ENCODE peak calls at places on chromosome 21, in seven cellular contexts. One of them, this sample, is unnamed.

GRCh38 chr21:36202721-36203602 is 46.3 kb downstream of the DOP1B start:
- DNase-seq in amniotic stem cell: no peak
- DNase-seq in activated naive CD8-positive, alpha-beta T cell treated with anti-CD3 and anti-CD28 coated beads, Interleukin-2, amount 10 ng/mL, durations not matched to agents 7 days and 5 days: no peak
- DNase-seq in choroid plexus epithelial cell: no peak
- DNase-seq in activated naive CD4-positive, alpha-beta T cell treated with anti-CD3 and anti-CD28 coated beads, Interleukin-2, amount 10 ng/mL, durations not matched to agents 7 days and 5 days: no peak
- DNase-seq in GM19239: no peak
- DNase-seq in GM12892: no peak
- DNase-seq in this sample: no peak

GRCh38 chr21:42234464-42235241 is 15.7 kb downstream of the ABCG1 start:
- DNase-seq in GM19239: peak
- DNase-seq in choroid plexus epithelial cell: peak
- DNase-seq in GM12892: peak
- DNase-seq in activated naive CD4-positive, alpha-beta T cell treated with anti-CD3 and anti-CD28 coated beads, Interleukin-2, amount 10 ng/mL, durations not matched to agents 7 days and 5 days: peak
- DNase-seq in activated naive CD8-positive, alpha-beta T cell treated with anti-CD3 and anti-CD28 coated beads, Interleukin-2, amount 10 ng/mL, durations not matched to agents 7 days and 5 days: peak
- DNase-seq in amniotic stem cell: no peak
- DNase-seq in this sample: peak

GRCh38 chr21:38503588-38503987 is 5.3 kb upstream of the ERG start:
- DNase-seq in amniotic stem cell: no peak
- DNase-seq in choroid plexus epithelial cell: peak
- DNase-seq in GM19239: no peak
- DNase-seq in activated naive CD4-positive, alpha-beta T cell treated with anti-CD3 and anti-CD28 coated beads, Interleukin-2, amount 10 ng/mL, durations not matched to agents 7 days and 5 days: no peak
- DNase-seq in activated naive CD8-positive, alpha-beta T cell treated with anti-CD3 and anti-CD28 coated beads, Interleukin-2, amount 10 ng/mL, durations not matched to agents 7 days and 5 days: no peak
- DNase-seq in GM12892: no peak
- DNase-seq in this sample: no peak

GRCh38 chr21:14080764-14081096 is 130.0 kb downstream of the LIPI start:
- DNase-seq in choroid plexus epithelial cell: no peak
- DNase-seq in activated naive CD8-positive, alpha-beta T cell treated with anti-CD3 and anti-CD28 coated beads, Interleukin-2, amount 10 ng/mL, durations not matched to agents 7 days and 5 days: no peak
- DNase-seq in GM19239: no peak
- DNase-seq in GM12892: no peak
- DNase-seq in activated naive CD4-positive, alpha-beta T cell treated with anti-CD3 and anti-CD28 coated beads, Interleukin-2, amount 10 ng/mL, durations not matched to agents 7 days and 5 days: no peak
- DNase-seq in amniotic stem cell: no peak
- DNase-seq in this sample: no peak

GRCh38 chr21:38990424-38990794 is 184.7 kb downstream of the ETS2 start:
- DNase-seq in choroid plexus epithelial cell: no peak
- DNase-seq in GM12892: no peak
- DNase-seq in activated naive CD8-positive, alpha-beta T cell treated with anti-CD3 and anti-CD28 coated beads, Interleukin-2, amount 10 ng/mL, durations not matched to agents 7 days and 5 days: no peak
- DNase-seq in amniotic stem cell: no peak
- DNase-seq in GM19239: no peak
- DNase-seq in activated naive CD4-positive, alpha-beta T cell treated with anti-CD3 and anti-CD28 coated beads, Interleukin-2, amount 10 ng/mL, durations not matched to agents 7 days and 5 days: no peak
- DNase-seq in this sample: no peak

GRCh38 chr21:33769057-33769456 is 126.8 kb downstream of the ITSN1 start:
- DNase-seq in activated naive CD8-positive, alpha-beta T cell treated with anti-CD3 and anti-CD28 coated beads, Interleukin-2, amount 10 ng/mL, durations not matched to agents 7 days and 5 days: no peak
- DNase-seq in amniotic stem cell: no peak
- DNase-seq in activated naive CD4-positive, alpha-beta T cell treated with anti-CD3 and anti-CD28 coated beads, Interleukin-2, amount 10 ng/mL, durations not matched to agents 7 days and 5 days: no peak
- DNase-seq in GM12892: no peak
- DNase-seq in choroid plexus epithelial cell: peak
- DNase-seq in GM19239: no peak
- DNase-seq in this sample: no peak

GRCh38 chr21:27152996-27153395 is 186.1 kb upstream of the ADAMTS5 start:
- DNase-seq in GM19239: no peak
- DNase-seq in activated naive CD8-positive, alpha-beta T cell treated with anti-CD3 and anti-CD28 coated beads, Interleukin-2, amount 10 ng/mL, durations not matched to agents 7 days and 5 days: no peak
- DNase-seq in GM12892: no peak
- DNase-seq in choroid plexus epithelial cell: no peak
- DNase-seq in amniotic stem cell: no peak
- DNase-seq in activated naive CD4-positive, alpha-beta T cell treated with anti-CD3 and anti-CD28 coated beads, Interleukin-2, amount 10 ng/mL, durations not matched to agents 7 days and 5 days: no peak
- DNase-seq in this sample: no peak

GRCh38 chr21:39666026-39666425 is 53.3 kb downstream of the B3GALT5 start:
- DNase-seq in GM12892: no peak
- DNase-seq in amniotic stem cell: no peak
- DNase-seq in choroid plexus epithelial cell: no peak
- DNase-seq in activated naive CD4-positive, alpha-beta T cell treated with anti-CD3 and anti-CD28 coated beads, Interleukin-2, amount 10 ng/mL, durations not matched to agents 7 days and 5 days: no peak
- DNase-seq in GM19239: no peak
- DNase-seq in activated naive CD8-positive, alpha-beta T cell treated with anti-CD3 and anti-CD28 coated beads, Interleukin-2, amount 10 ng/mL, durations not matched to agents 7 days and 5 days: no peak
- DNase-seq in this sample: no peak

GRCh38 chr21:34227386-34227852 is 136.4 kb upstream of the KCNE2 start:
- DNase-seq in activated naive CD4-positive, alpha-beta T cell treated with anti-CD3 and anti-CD28 coated beads, Interleukin-2, amount 10 ng/mL, durations not matched to agents 7 days and 5 days: no peak
- DNase-seq in amniotic stem cell: no peak
- DNase-seq in activated naive CD8-positive, alpha-beta T cell treated with anti-CD3 and anti-CD28 coated beads, Interleukin-2, amount 10 ng/mL, durations not matched to agents 7 days and 5 days: no peak
- DNase-seq in GM12892: no peak
- DNase-seq in choroid plexus epithelial cell: peak
- DNase-seq in GM19239: no peak
- DNase-seq in this sample: no peak

GRCh38 chr21:45386728-45387371 is 18.1 kb upstream of the COL18A1 start:
- DNase-seq in GM19239: no peak
- DNase-seq in amniotic stem cell: peak
- DNase-seq in activated naive CD4-positive, alpha-beta T cell treated with anti-CD3 and anti-CD28 coated beads, Interleukin-2, amount 10 ng/mL, durations not matched to agents 7 days and 5 days: no peak
- DNase-seq in choroid plexus epithelial cell: peak
- DNase-seq in activated naive CD8-positive, alpha-beta T cell treated with anti-CD3 and anti-CD28 coated beads, Interleukin-2, amount 10 ng/mL, durations not matched to agents 7 days and 5 days: peak
- DNase-seq in GM12892: no peak
- DNase-seq in this sample: no peak

GRCh38 chr21:45768011-45768740 is 124.7 kb downstream of the PCBP3 start:
- DNase-seq in GM19239: no peak
- DNase-seq in amniotic stem cell: no peak
- DNase-seq in GM12892: no peak
- DNase-seq in choroid plexus epithelial cell: peak
- DNase-seq in activated naive CD8-positive, alpha-beta T cell treated with anti-CD3 and anti-CD28 coated beads, Interleukin-2, amount 10 ng/mL, durations not matched to agents 7 days and 5 days: no peak
- DNase-seq in activated naive CD4-positive, alpha-beta T cell treated with anti-CD3 and anti-CD28 coated beads, Interleukin-2, amount 10 ng/mL, durations not matched to agents 7 days and 5 days: no peak
- DNase-seq in this sample: peak

GRCh38 chr21:36780861-36781260 is 81.9 kb downstream of the SIM2 start:
- DNase-seq in activated naive CD8-positive, alpha-beta T cell treated with anti-CD3 and anti-CD28 coated beads, Interleukin-2, amount 10 ng/mL, durations not matched to agents 7 days and 5 days: no peak
- DNase-seq in activated naive CD4-positive, alpha-beta T cell treated with anti-CD3 and anti-CD28 coated beads, Interleukin-2, amount 10 ng/mL, durations not matched to agents 7 days and 5 days: no peak
- DNase-seq in choroid plexus epithelial cell: no peak
- DNase-seq in amniotic stem cell: no peak
- DNase-seq in GM19239: no peak
- DNase-seq in GM12892: no peak
- DNase-seq in this sample: no peak

GRCh38 chr21:42614811-42615342 is 38.5 kb upstream of the PDE9A start:
- DNase-seq in GM12892: no peak
- DNase-seq in GM19239: no peak
- DNase-seq in choroid plexus epithelial cell: no peak
- DNase-seq in activated naive CD8-positive, alpha-beta T cell treated with anti-CD3 and anti-CD28 coated beads, Interleukin-2, amount 10 ng/mL, durations not matched to agents 7 days and 5 days: peak
- DNase-seq in activated naive CD4-positive, alpha-beta T cell treated with anti-CD3 and anti-CD28 coated beads, Interleukin-2, amount 10 ng/mL, durations not matched to agents 7 days and 5 days: peak
- DNase-seq in amniotic stem cell: no peak
- DNase-seq in this sample: peak

GRCh38 chr21:16196521-16197208 is 466.9 kb downstream of the USP25 start:
- DNase-seq in activated naive CD8-positive, alpha-beta T cell treated with anti-CD3 and anti-CD28 coated beads, Interleukin-2, amount 10 ng/mL, durations not matched to agents 7 days and 5 days: no peak
- DNase-seq in amniotic stem cell: no peak
- DNase-seq in activated naive CD4-positive, alpha-beta T cell treated with anti-CD3 and anti-CD28 coated beads, Interleukin-2, amount 10 ng/mL, durations not matched to agents 7 days and 5 days: no peak
- DNase-seq in choroid plexus epithelial cell: peak
- DNase-seq in GM19239: no peak
- DNase-seq in GM12892: no peak
- DNase-seq in this sample: no peak

GRCh38 chr21:38439336-38439900 is 58.9 kb downstream of the ERG start:
- DNase-seq in activated naive CD8-positive, alpha-beta T cell treated with anti-CD3 and anti-CD28 coated beads, Interleukin-2, amount 10 ng/mL, durations not matched to agents 7 days and 5 days: no peak
- DNase-seq in activated naive CD4-positive, alpha-beta T cell treated with anti-CD3 and anti-CD28 coated beads, Interleukin-2, amount 10 ng/mL, durations not matched to agents 7 days and 5 days: no peak
- DNase-seq in GM12892: no peak
- DNase-seq in choroid plexus epithelial cell: no peak
- DNase-seq in GM19239: no peak
- DNase-seq in amniotic stem cell: no peak
- DNase-seq in this sample: no peak

GRCh38 chr21:34994646-34995631 is 54.2 kb downstream of the RUNX1 start:
- DNase-seq in choroid plexus epithelial cell: no peak
- DNase-seq in activated naive CD4-positive, alpha-beta T cell treated with anti-CD3 and anti-CD28 coated beads, Interleukin-2, amount 10 ng/mL, durations not matched to agents 7 days and 5 days: no peak
- DNase-seq in amniotic stem cell: no peak
- DNase-seq in GM12892: no peak
- DNase-seq in activated naive CD8-positive, alpha-beta T cell treated with anti-CD3 and anti-CD28 coated beads, Interleukin-2, amount 10 ng/mL, durations not matched to agents 7 days and 5 days: no peak
- DNase-seq in GM19239: no peak
- DNase-seq in this sample: no peak

GRCh38 chr21:42218836-42219605 is at the start of gene ABCG1:
- DNase-seq in activated naive CD4-positive, alpha-beta T cell treated with anti-CD3 and anti-CD28 coated beads, Interleukin-2, amount 10 ng/mL, durations not matched to agents 7 days and 5 days: peak
- DNase-seq in GM12892: peak
- DNase-seq in activated naive CD8-positive, alpha-beta T cell treated with anti-CD3 and anti-CD28 coated beads, Interleukin-2, amount 10 ng/mL, durations not matched to agents 7 days and 5 days: peak
- DNase-seq in GM19239: no peak
- DNase-seq in amniotic stem cell: no peak
- DNase-seq in choroid plexus epithelial cell: peak
- DNase-seq in this sample: peak

GRCh38 chr21:16979574-16979973 is 533.3 kb upstream of the CXADR start:
- DNase-seq in amniotic stem cell: no peak
- DNase-seq in GM12892: no peak
- DNase-seq in activated naive CD4-positive, alpha-beta T cell treated with anti-CD3 and anti-CD28 coated beads, Interleukin-2, amount 10 ng/mL, durations not matched to agents 7 days and 5 days: no peak
- DNase-seq in GM19239: no peak
- DNase-seq in choroid plexus epithelial cell: no peak
- DNase-seq in activated naive CD8-positive, alpha-beta T cell treated with anti-CD3 and anti-CD28 coated beads, Interleukin-2, amount 10 ng/mL, durations not matched to agents 7 days and 5 days: no peak
- DNase-seq in this sample: no peak

GRCh38 chr21:35974801-35975200 is 85.5 kb downstream of the SETD4 start:
- DNase-seq in choroid plexus epithelial cell: peak
- DNase-seq in activated naive CD4-positive, alpha-beta T cell treated with anti-CD3 and anti-CD28 coated beads, Interleukin-2, amount 10 ng/mL, durations not matched to agents 7 days and 5 days: no peak
- DNase-seq in GM12892: no peak
- DNase-seq in activated naive CD8-positive, alpha-beta T cell treated with anti-CD3 and anti-CD28 coated beads, Interleukin-2, amount 10 ng/mL, durations not matched to agents 7 days and 5 days: no peak
- DNase-seq in amniotic stem cell: no peak
- DNase-seq in GM19239: no peak
- DNase-seq in this sample: no peak

GRCh38 chr21:27365394-27365793 is 398.5 kb upstream of the ADAMTS5 start:
- DNase-seq in GM19239: no peak
- DNase-seq in activated naive CD8-positive, alpha-beta T cell treated with anti-CD3 and anti-CD28 coated beads, Interleukin-2, amount 10 ng/mL, durations not matched to agents 7 days and 5 days: no peak
- DNase-seq in amniotic stem cell: no peak
- DNase-seq in activated naive CD4-positive, alpha-beta T cell treated with anti-CD3 and anti-CD28 coated beads, Interleukin-2, amount 10 ng/mL, durations not matched to agents 7 days and 5 days: no peak
- DNase-seq in choroid plexus epithelial cell: peak
- DNase-seq in GM12892: no peak
- DNase-seq in this sample: no peak

GRCh38 chr21:45550552-45551210 is 8.4 kb upstream of the SLC19A1 start:
- DNase-seq in activated naive CD4-positive, alpha-beta T cell treated with anti-CD3 and anti-CD28 coated beads, Interleukin-2, amount 10 ng/mL, durations not matched to agents 7 days and 5 days: peak
- DNase-seq in activated naive CD8-positive, alpha-beta T cell treated with anti-CD3 and anti-CD28 coated beads, Interleukin-2, amount 10 ng/mL, durations not matched to agents 7 days and 5 days: peak
- DNase-seq in GM12892: peak
- DNase-seq in choroid plexus epithelial cell: peak
- DNase-seq in GM19239: peak
- DNase-seq in amniotic stem cell: no peak
- DNase-seq in this sample: peak

GRCh38 chr21:45032977-45033705 is 41.2 kb upstream of the ADARB1 start:
- DNase-seq in activated naive CD8-positive, alpha-beta T cell treated with anti-CD3 and anti-CD28 coated beads, Interleukin-2, amount 10 ng/mL, durations not matched to agents 7 days and 5 days: no peak
- DNase-seq in choroid plexus epithelial cell: peak
- DNase-seq in GM12892: no peak
- DNase-seq in activated naive CD4-positive, alpha-beta T cell treated with anti-CD3 and anti-CD28 coated beads, Interleukin-2, amount 10 ng/mL, durations not matched to agents 7 days and 5 days: no peak
- DNase-seq in GM19239: no peak
- DNase-seq in amniotic stem cell: no peak
- DNase-seq in this sample: no peak

This sample was measured in GM13976.